ENCODE peak calls at places on chromosomes 16 and 17, in nine cellular contexts. H is activated CD4-positive, CD25-positive, alpha-beta regulatory T cell; G is T-helper 2 cell treated with Interferon-gamma antibody and Interleukin-4, amounts not matched to agents 5 μg/mL and 100 μg/mL, for 36 hours; Z is body of pancreas; V is T47D; L is stimulated activated CD8-positive, alpha-beta memory T cell treated with anti-CD3 and anti-CD28 coated beads, Interleukin-2, amount 100 ng/mL, for 1 hour; N is iris pigment epithelial cell; Y is BE2C; O is tibial nerve. F is an unnamed sample.

GRCh38 chr17:30210901-30211300 is 24.6 kb downstream of the SLC6A4 start:
- DNase-seq in Z (no peak), G (no peak), H (no peak), O (no peak), V (no peak), Y (no peak), N (no peak), L (no peak), F (no peak)

GRCh38 chr17:79801156-79802038 is 4.5 kb upstream of the CBX8 start:
- DNase-seq in G (no peak), Y (no peak), Z (no peak), V (peak), N (no peak), H (no peak), L (no peak), O (no peak), F (no peak)

GRCh38 chr17:15404116-15404730 is 62.8 kb upstream of the TEKT3 start:
- DNase-seq in L (no peak), H (no peak), G (no peak), V (no peak), N (peak), O (no peak), Y (peak), Z (no peak), F (no peak)

GRCh38 chr17:50889528-50890118 is 23.5 kb upstream of the TOB1 start:
- DNase-seq in V (no peak), N (no peak), Z (no peak), H (no peak), O (no peak), L (no peak), Y (no peak), G (no peak), F (peak)

GRCh38 chr17:80307994-80308671 is 47.5 kb downstream of the RNF213 start:
- DNase-seq in H (no peak), N (no peak), G (no peak), Y (no peak), L (no peak), O (no peak), V (no peak), Z (no peak), F (no peak)

GRCh38 chr16:84115919-84116719 is 623 bp downstream of the MBTPS1 start:
- DNase-seq in Z (peak), V (peak), L (peak), O (no peak), Y (no peak), H (no peak), G (no peak), N (peak), F (peak)

GRCh38 chr17:29595107-29595942 is 2.4 kb downstream of the ANKRD13B start:
- DNase-seq in Z (peak), G (no peak), Y (no peak), L (no peak), O (no peak), N (no peak), V (peak), H (no peak), F (no peak)

GRCh38 chr17:57331423-57331822 is 75.1 kb downstream of the MSI2 start:
- DNase-seq in G (no peak), H (no peak), Z (no peak), V (no peak), N (no peak), O (no peak), Y (no peak), L (no peak), F (no peak)

GRCh38 chr17:61065263-61065773 is 334.3 kb upstream of the TBX2 start:
- DNase-seq in Z (no peak), V (no peak), Y (no peak), H (no peak), L (no peak), G (no peak), O (no peak), N (peak), F (no peak)

GRCh38 chr16:75459691-75460090 is 4.8 kb downstream of the TMEM170A start:
- DNase-seq in H (no peak), Z (no peak), O (no peak), V (no peak), N (no peak), Y (no peak), G (no peak), L (no peak), F (no peak)

GRCh38 chr16:13291934-13292333 is 390.5 kb downstream of the SHISA9 start:
- DNase-seq in L (no peak), Z (no peak), G (no peak), H (no peak), N (no peak), V (peak), O (no peak), Y (no peak), F (no peak)

GRCh38 chr17:33436321-33436720 is 143.2 kb upstream of the ASIC2 start:
- DNase-seq in L (no peak), Z (no peak), G (no peak), V (no peak), Y (no peak), N (peak), H (no peak), O (no peak), F (no peak)

GRCh38 chr16:17296412-17296811 is 174.3 kb downstream of the XYLT1 start:
- DNase-seq in O (no peak), V (no peak), G (no peak), Z (no peak), Y (peak), N (no peak), H (no peak), L (no peak), F (no peak)

GRCh38 chr16:68235882-68236803 is at the start of gene ESRP2:
- DNase-seq in N (no peak), V (peak), G (peak), Y (no peak), O (no peak), L (no peak), Z (peak), H (peak), F (peak)

GRCh38 chr17:28716740-28717577 is 709 bp downstream of the RAB34 start:
- DNase-seq in Y (no peak), G (no peak), H (no peak), N (peak), V (no peak), O (no peak), L (no peak), Z (no peak), F (peak)

GRCh38 chr17:19238167-19238505 is 970 bp downstream of the EPN2 start:
- DNase-seq in Z (peak), H (no peak), O (peak), V (peak), Y (peak), L (no peak), N (no peak), G (no peak), F (peak)

GRCh38 chr16:6926341-6926740 is 406.3 kb upstream of the RBFOX1 start:
- DNase-seq in V (no peak), L (no peak), N (no peak), G (no peak), Z (no peak), H (no peak), Y (no peak), O (no peak), F (no peak)

GRCh38 chr17:8818047-8818446 is 18.9 kb upstream of the MFSD6L start:
- DNase-seq in N (no peak), Z (no peak), G (no peak), O (no peak), L (no peak), H (no peak), V (no peak), Y (no peak), F (no peak)

GRCh38 chr16:75250809-75251279 is 580 bp downstream of the BCAR1 start:
- DNase-seq in H (no peak), N (no peak), G (no peak), V (no peak), Z (peak), Y (peak), O (no peak), L (no peak), F (peak)

GRCh38 chr16:73433493-73434307 is 385.8 kb upstream of the ZFHX3 start:
- DNase-seq in O (no peak), V (no peak), G (no peak), L (no peak), H (no peak), Y (no peak), Z (no peak), N (no peak), F (no peak)

GRCh38 chr16:81600275-81600674 is 155.7 kb downstream of the CMIP start:
- DNase-seq in L (no peak), Z (no peak), G (no peak), V (peak), Y (peak), N (peak), O (no peak), H (no peak), F (no peak)

GRCh38 chr16:48537275-48537674 is 72.7 kb downstream of the N4BP1 start:
- DNase-seq in H (no peak), O (no peak), G (no peak), Y (no peak), L (no peak), N (no peak), Z (no peak), V (no peak), F (no peak)

GRCh38 chr17:43371227-43371821 is 27.5 kb upstream of the ARL4D start:
- DNase-seq in G (no peak), V (no peak), Y (no peak), Z (no peak), L (no peak), N (no peak), O (no peak), H (no peak), F (no peak)

GRCh38 chr17:1834378-1835149 is 4.8 kb downstream of the RPA1 start:
- DNase-seq in H (no peak), N (no peak), V (no peak), L (no peak), Y (no peak), O (no peak), Z (no peak), G (peak), F (no peak)

GRCh38 chr16:81810894-81811538 is 31.9 kb downstream of the PLCG2 start:
- DNase-seq in O (no peak), H (no peak), L (no peak), N (no peak), V (no peak), Y (no peak), G (no peak), Z (no peak), F (no peak)

GRCh38 chr17:66493283-66494019 is 191.0 kb downstream of the PRKCA start:
- DNase-seq in L (no peak), V (no peak), Y (no peak), O (no peak), H (no peak), Z (no peak), N (peak), G (no peak), F (no peak)

GRCh38 chr17:39261286-39261685 is 35.5 kb upstream of the STAC2 start:
- DNase-seq in O (no peak), Z (no peak), V (no peak), Y (peak), L (no peak), H (no peak), G (no peak), N (no peak), F (no peak)

GRCh38 chr17:39462644-39463375 is 1.5 kb downstream of the CDK12 start:
- DNase-seq in N (peak), V (peak), G (peak), Y (no peak), H (no peak), L (no peak), O (no peak), Z (peak), F (peak)

GRCh38 chr16:86984975-86985655 is 332.1 kb downstream of the C16orf95 start:
- DNase-seq in H (no peak), Y (no peak), N (no peak), Z (no peak), V (no peak), L (no peak), G (no peak), O (no peak), F (no peak)

GRCh38 chr16:69613283-69614154 is 47.8 kb downstream of the NFAT5 start:
- DNase-seq in Z (no peak), L (no peak), O (no peak), N (peak), H (no peak), Y (no peak), G (no peak), V (peak), F (no peak)

GRCh38 chr17:73429440-73430164 is 117.8 kb upstream of the CDC42EP4 start:
- DNase-seq in Z (peak), L (peak), N (peak), G (peak), V (peak), Y (peak), H (peak), O (peak), F (peak)

GRCh38 chr17:68290955-68291835 is at the start of the genes ARSG and SLC16A6:
- DNase-seq in Y (peak), H (peak), G (peak), Z (peak), N (peak), V (peak), L (peak), O (peak), F (peak)

GRCh38 chr16:88453621-88454314 is 688 bp downstream of the ZFPM1 start:
- DNase-seq in Z (peak), L (no peak), G (peak), H (no peak), Y (no peak), O (no peak), V (peak), N (peak), F (peak)

GRCh38 chr16:21628772-21629171 is 23.6 kb downstream of the IGSF6 start:
- DNase-seq in Z (no peak), N (no peak), Y (no peak), V (no peak), L (no peak), G (no peak), O (no peak), H (no peak), F (no peak)

GRCh38 chr17:59810894-59811153 is 81.9 kb downstream of the TUBD1 start:
- DNase-seq in N (peak), L (no peak), Z (no peak), V (no peak), G (no peak), O (no peak), Y (no peak), H (no peak), F (no peak)